ENCODE peak calls at places on chromosomes 6 and 20, in eight cellular contexts. G is fibroblast of lung, K is DMS79 treated with DMSO at 0.1 percent for 48 hours, E is NCI-H1694 treated with DMSO at 0.1 percent for 48 hours, R is sciatic nerve, X is NCI-H1105, C is caudate nucleus, H is KBM-7. Z is an unnamed sample.

GRCh38 chr6:52697903-52698302 is 27.0 kb downstream of the TMEM14A start:
- DNase-seq in G (peak; percentile 13), K (no peak), E (no peak), R (no peak), X (peak; percentile 1), C (no peak), H (no peak), Z (peak; percentile 43)

GRCh38 chr6:66605011-66605410 is 898.0 kb upstream of the EYS start:
- DNase-seq in G (peak; percentile 83), K (no peak), E (no peak), R (no peak), X (no peak), C (no peak), H (no peak), Z (no peak)

GRCh38 chr20:5745416-5745968 is 4.7 kb upstream of the SHLD1 start:
- DNase-seq in G (no peak), K (no peak), E (no peak), R (no peak), X (no peak), C (no peak), H (no peak), Z (no peak)

GRCh38 chr20:7348253-7348652 is 580.8 kb downstream of the BMP2 start:
- DNase-seq in G (no peak), K (no peak), E (no peak), R (no peak), X (no peak), C (no peak), H (no peak), Z (peak; percentile 9)

GRCh38 chr6:4913705-4914411 is 90.0 kb downstream of the RPP40 start:
- DNase-seq in G (no peak), K (no peak), E (no peak), R (no peak), X (no peak), C (no peak), H (no peak), Z (no peak)

GRCh38 chr6:44020148-44020547 is 107.1 kb downstream of the MRPL14 start:
- DNase-seq in G (peak; percentile 72), K (no peak), E (no peak), R (no peak), X (no peak), C (no peak), H (no peak), Z (no peak)

GRCh38 chr6:3571206-3571815 is 114.5 kb upstream of the SLC22A23 start:
- DNase-seq in G (no peak), K (no peak), E (no peak), R (no peak), X (no peak), C (no peak), H (no peak), Z (no peak)

GRCh38 chr20:5085380-5085779 is 34.4 kb downstream of the PCNA start:
- DNase-seq in G (no peak), K (no peak), E (no peak), R (no peak), X (no peak), C (no peak), H (peak; percentile 81), Z (no peak)

GRCh38 chr6:157036245-157036681 is 259.1 kb downstream of the ARID1B start:
- DNase-seq in G (peak; percentile 49), K (no peak), E (no peak), R (no peak), X (no peak), C (no peak), H (peak; percentile 64), Z (peak; percentile 61)

GRCh38 chr20:10672579-10673127 is 1.1 kb downstream of the JAG1 start:
- DNase-seq in G (peak; percentile 65), K (peak; percentile 13), E (no peak), R (peak; percentile 81), X (no peak), C (peak; percentile 16), H (peak; percentile 61), Z (peak; percentile 69)

GRCh38 chr20:43832961-43833360 is 81.7 kb upstream of the TOX2 start:
- DNase-seq in G (no peak), K (no peak), E (no peak), R (no peak), X (no peak), C (no peak), H (no peak), Z (no peak)

GRCh38 chr6:163186527-163186926 is 228.0 kb upstream of the QKI start:
- DNase-seq in G (no peak), K (no peak), E (no peak), R (no peak), X (no peak), C (no peak), H (no peak), Z (no peak)

GRCh38 chr6:111565316-111566221 is 40.1 kb downstream of the TRAF3IP2 start:
- DNase-seq in G (no peak), K (peak; percentile 97), E (peak; percentile 17), R (no peak), X (peak; percentile 89), C (no peak), H (peak; percentile 50), Z (peak; percentile 81)

GRCh38 chr20:12241065-12241464 is 323.4 kb downstream of the BTBD3 start:
- DNase-seq in G (no peak), K (peak; percentile 93), E (no peak), R (no peak), X (peak; percentile 41), C (no peak), H (no peak), Z (no peak)

GRCh38 chr6:134822920-134823430 is 126.9 kb downstream of the ALDH8A1 start:
- DNase-seq in G (peak; percentile 90), K (peak; percentile 65), E (peak; percentile 61), R (no peak), X (peak; percentile 44), C (no peak), H (peak; percentile 80), Z (peak; percentile 92)

GRCh38 chr6:157555795-157556645 is 175.0 kb downstream of the ZDHHC14 start:
- DNase-seq in G (no peak), K (no peak), E (no peak), R (no peak), X (no peak), C (no peak), H (no peak), Z (no peak)

GRCh38 chr6:37717836-37718251 is 20.2 kb upstream of the MDGA1 start:
- DNase-seq in G (peak; percentile 82), K (no peak), E (no peak), R (no peak), X (no peak), C (no peak), H (no peak), Z (no peak)

GRCh38 chr6:41641352-41641925 is 3.2 kb downstream of the MDFI start:
- DNase-seq in G (no peak), K (no peak), E (no peak), R (peak; percentile 45), X (no peak), C (no peak), H (no peak), Z (no peak)

GRCh38 chr6:47083586-47084047 is 41.5 kb upstream of the ADGRF1 start:
- DNase-seq in G (peak; percentile 97), K (peak; percentile 9), E (peak; percentile 30), R (peak; percentile 81), X (peak; percentile 80), C (no peak), H (peak; percentile 25), Z (no peak)

GRCh38 chr20:37453836-37454235 is 67.2 kb upstream of the NNAT start:
- DNase-seq in G (no peak), K (no peak), E (no peak), R (no peak), X (no peak), C (no peak), H (no peak), Z (no peak)

GRCh38 chr20:51372176-51372803 is 170.2 kb downstream of the NFATC2 start:
- DNase-seq in G (peak; percentile 71), K (peak; percentile 10), E (peak; percentile 13), R (peak; percentile 80), X (peak; percentile 55), C (peak; percentile 15), H (peak; percentile 65), Z (peak; percentile 85)

GRCh38 chr6:73832313-73832712 is 136.3 kb downstream of the CD109 start:
- DNase-seq in G (no peak), K (no peak), E (no peak), R (no peak), X (no peak), C (no peak), H (no peak), Z (no peak)

GRCh38 chr6:1614767-1615650 is 5.3 kb downstream of the FOXC1 start:
- DNase-seq in G (no peak), K (no peak), E (no peak), R (no peak), X (no peak), C (no peak), H (no peak), Z (peak; percentile 75)

GRCh38 chr6:137044366-137045220 is at the start of gene IL20RA:
- DNase-seq in G (no peak), K (no peak), E (no peak), R (peak; percentile 64), X (no peak), C (peak; percentile 7), H (no peak), Z (peak; percentile 49)